ENCODE peak calls at places on chromosomes 7 and 10, in six cellular contexts. One of them, this sample, is unnamed.

GRCh38 chr7:158695726-158696452 is 8.7 kb downstream of the NCAPG2 start:
- DNase-seq in fibroblast of mammary gland: peak
- DNase-seq in OCI-LY7: no peak
- DNase-seq in CD8-positive, alpha-beta T cell: peak
- DNase-seq in GM23338: peak
- DNase-seq in testis: peak
- DNase-seq in this sample: peak

GRCh38 chr10:72831696-72832355 is 61.7 kb upstream of the OIT3 start:
- DNase-seq in CD8-positive, alpha-beta T cell: no peak
- DNase-seq in OCI-LY7: no peak
- DNase-seq in GM23338: no peak
- DNase-seq in testis: no peak
- DNase-seq in fibroblast of mammary gland: no peak
- DNase-seq in this sample: no peak

GRCh38 chr10:119190954-119191619 is 12.5 kb upstream of the PRDX3 start:
- DNase-seq in CD8-positive, alpha-beta T cell: no peak
- DNase-seq in testis: no peak
- DNase-seq in fibroblast of mammary gland: no peak
- DNase-seq in OCI-LY7: no peak
- DNase-seq in GM23338: no peak
- DNase-seq in this sample: no peak

GRCh38 chr10:343231-344215 is 208.3 kb downstream of the ZMYND11 start:
- DNase-seq in GM23338: no peak
- DNase-seq in CD8-positive, alpha-beta T cell: no peak
- DNase-seq in testis: no peak
- DNase-seq in fibroblast of mammary gland: no peak
- DNase-seq in OCI-LY7: no peak
- DNase-seq in this sample: no peak

GRCh38 chr7:32071466-32072091 is 1.4 kb upstream of the PDE1C start:
- DNase-seq in OCI-LY7: no peak
- DNase-seq in GM23338: peak
- DNase-seq in testis: no peak
- DNase-seq in fibroblast of mammary gland: no peak
- DNase-seq in CD8-positive, alpha-beta T cell: no peak
- DNase-seq in this sample: no peak

GRCh38 chr10:125102821-125103220 is 57.5 kb downstream of the CTBP2 start:
- DNase-seq in GM23338: no peak
- DNase-seq in fibroblast of mammary gland: no peak
- DNase-seq in testis: no peak
- DNase-seq in CD8-positive, alpha-beta T cell: no peak
- DNase-seq in OCI-LY7: peak
- DNase-seq in this sample: peak

GRCh38 chr10:59283456-59284082 is 78.8 kb downstream of the FAM13C start:
- DNase-seq in CD8-positive, alpha-beta T cell: no peak
- DNase-seq in GM23338: peak
- DNase-seq in OCI-LY7: no peak
- DNase-seq in fibroblast of mammary gland: no peak
- DNase-seq in testis: no peak
- DNase-seq in this sample: peak

GRCh38 chr10:124220547-124220946 is 127.1 kb upstream of the CHST15 start:
- DNase-seq in testis: no peak
- DNase-seq in OCI-LY7: no peak
- DNase-seq in GM23338: no peak
- DNase-seq in CD8-positive, alpha-beta T cell: no peak
- DNase-seq in fibroblast of mammary gland: no peak
- DNase-seq in this sample: no peak

GRCh38 chr7:19508821-19509220 is 200.0 kb downstream of the POLR1F start:
- DNase-seq in CD8-positive, alpha-beta T cell: no peak
- DNase-seq in OCI-LY7: no peak
- DNase-seq in fibroblast of mammary gland: no peak
- DNase-seq in GM23338: no peak
- DNase-seq in testis: no peak
- DNase-seq in this sample: no peak

GRCh38 chr10:101611506-101611905 is 23.4 kb downstream of the DPCD start:
- DNase-seq in CD8-positive, alpha-beta T cell: no peak
- DNase-seq in fibroblast of mammary gland: peak
- DNase-seq in testis: no peak
- DNase-seq in OCI-LY7: peak
- DNase-seq in GM23338: no peak
- DNase-seq in this sample: no peak

GRCh38 chr7:157073335-157073734 is 62.9 kb upstream of the MNX1 start:
- DNase-seq in fibroblast of mammary gland: peak
- DNase-seq in GM23338: no peak
- DNase-seq in testis: no peak
- DNase-seq in OCI-LY7: no peak
- DNase-seq in CD8-positive, alpha-beta T cell: no peak
- DNase-seq in this sample: no peak

GRCh38 chr7:121081327-121081936 is 92.9 kb downstream of the CPED1 start:
- DNase-seq in CD8-positive, alpha-beta T cell: no peak
- DNase-seq in OCI-LY7: peak
- DNase-seq in GM23338: peak
- DNase-seq in fibroblast of mammary gland: peak
- DNase-seq in testis: no peak
- DNase-seq in this sample: peak

GRCh38 chr7:36393826-36394225 is 4.2 kb downstream of the ANLN start:
- DNase-seq in CD8-positive, alpha-beta T cell: no peak
- DNase-seq in GM23338: peak
- DNase-seq in OCI-LY7: peak
- DNase-seq in testis: no peak
- DNase-seq in fibroblast of mammary gland: no peak
- DNase-seq in this sample: no peak

GRCh38 chr7:26865094-26865388 is 651 bp upstream of the SKAP2 start:
- DNase-seq in testis: no peak
- DNase-seq in fibroblast of mammary gland: no peak
- DNase-seq in GM23338: peak
- DNase-seq in CD8-positive, alpha-beta T cell: no peak
- DNase-seq in OCI-LY7: no peak
- DNase-seq in this sample: no peak

GRCh38 chr7:41189866-41190265 is 513.0 kb downstream of the INHBA start:
- DNase-seq in testis: no peak
- DNase-seq in CD8-positive, alpha-beta T cell: no peak
- DNase-seq in OCI-LY7: no peak
- DNase-seq in GM23338: no peak
- DNase-seq in fibroblast of mammary gland: peak
- DNase-seq in this sample: peak

GRCh38 chr10:113052076-113052830 is 102.2 kb downstream of the TCF7L2 start:
- DNase-seq in OCI-LY7: no peak
- DNase-seq in testis: no peak
- DNase-seq in fibroblast of mammary gland: peak
- DNase-seq in CD8-positive, alpha-beta T cell: no peak
- DNase-seq in GM23338: no peak
- DNase-seq in this sample: no peak

GRCh38 chr10:102603946-102604345 is 40.3 kb upstream of the TRIM8 start:
- DNase-seq in CD8-positive, alpha-beta T cell: no peak
- DNase-seq in OCI-LY7: no peak
- DNase-seq in fibroblast of mammary gland: no peak
- DNase-seq in GM23338: no peak
- DNase-seq in testis: no peak
- DNase-seq in this sample: no peak

GRCh38 chr7:35255909-35256876 is 2.3 kb upstream of the TBX20 start:
- DNase-seq in OCI-LY7: peak
- DNase-seq in CD8-positive, alpha-beta T cell: no peak
- DNase-seq in GM23338: peak
- DNase-seq in fibroblast of mammary gland: no peak
- DNase-seq in testis: no peak
- DNase-seq in this sample: no peak

GRCh38 chr7:114663502-114663901 is 248.9 kb downstream of the FOXP2 start:
- DNase-seq in OCI-LY7: peak
- DNase-seq in testis: peak
- DNase-seq in GM23338: peak
- DNase-seq in fibroblast of mammary gland: peak
- DNase-seq in CD8-positive, alpha-beta T cell: no peak
- DNase-seq in this sample: peak

GRCh38 chr7:106772655-106773108 is 92.4 kb upstream of the PIK3CG start:
- DNase-seq in OCI-LY7: no peak
- DNase-seq in GM23338: no peak
- DNase-seq in testis: no peak
- DNase-seq in CD8-positive, alpha-beta T cell: no peak
- DNase-seq in fibroblast of mammary gland: peak
- DNase-seq in this sample: peak

GRCh38 chr10:60203993-60204618 is 185.6 kb downstream of the ANK3 start:
- DNase-seq in OCI-LY7: peak
- DNase-seq in testis: no peak
- DNase-seq in GM23338: peak
- DNase-seq in fibroblast of mammary gland: peak
- DNase-seq in CD8-positive, alpha-beta T cell: no peak
- DNase-seq in this sample: peak

GRCh38 chr7:138527746-138528223 is 67.7 kb downstream of the TRIM24 start:
- DNase-seq in CD8-positive, alpha-beta T cell: no peak
- DNase-seq in GM23338: no peak
- DNase-seq in fibroblast of mammary gland: peak
- DNase-seq in OCI-LY7: peak
- DNase-seq in testis: peak
- DNase-seq in this sample: peak

DNA sequence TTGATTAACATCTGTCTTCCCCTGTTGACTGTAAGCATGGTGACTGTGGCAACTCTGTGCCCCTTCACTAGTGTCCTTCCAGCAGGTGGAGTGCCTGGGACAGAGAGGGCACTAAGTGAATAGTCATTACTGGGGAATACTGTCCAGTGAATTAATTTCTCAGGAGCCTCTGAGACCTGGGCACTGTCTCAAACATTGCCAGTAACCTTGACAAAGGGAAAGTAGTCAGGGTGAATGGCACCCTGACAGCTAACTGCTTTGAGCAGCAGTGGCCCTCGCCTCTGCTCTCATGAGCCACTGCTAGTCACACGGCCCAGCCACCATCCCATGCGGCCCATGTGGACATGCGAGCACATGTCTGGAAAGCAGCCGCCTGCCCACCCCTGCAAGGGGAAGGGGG is 13.1 kb upstream of the GRB10 start:
- DNase-seq in fibroblast of mammary gland: no peak
- DNase-seq in testis: no peak
- DNase-seq in CD8-positive, alpha-beta T cell: no peak
- DNase-seq in GM23338: no peak
- DNase-seq in OCI-LY7: no peak
- DNase-seq in this sample: peak
- TF ChIP-seq CTCF in fibroblast of mammary gland: no peak
- TF ChIP-seq CTCF in testis: no peak
- TF ChIP-seq CTCF in CD8-positive, alpha-beta T cell: no peak
- TF ChIP-seq CTCF in GM23338: peak
- TF ChIP-seq CTCF in OCI-LY7: no peak
- TF ChIP-seq CTCF in this sample: peak

GRCh38 chr7:50226669-50227068 is 77.8 kb upstream of the IKZF1 start:
- DNase-seq in fibroblast of mammary gland: no peak
- DNase-seq in CD8-positive, alpha-beta T cell: no peak
- DNase-seq in GM23338: no peak
- DNase-seq in OCI-LY7: no peak
- DNase-seq in testis: no peak
- DNase-seq in this sample: no peak
- H3K4me3 ChIP-seq in fibroblast of mammary gland: no peak
- H3K4me3 ChIP-seq in CD8-positive, alpha-beta T cell: peak
- H3K4me3 ChIP-seq in GM23338: no peak
- H3K4me3 ChIP-seq in OCI-LY7: no peak
- H3K4me3 ChIP-seq in testis: no peak
- H3K4me3 ChIP-seq in this sample: no peak

DNA sequence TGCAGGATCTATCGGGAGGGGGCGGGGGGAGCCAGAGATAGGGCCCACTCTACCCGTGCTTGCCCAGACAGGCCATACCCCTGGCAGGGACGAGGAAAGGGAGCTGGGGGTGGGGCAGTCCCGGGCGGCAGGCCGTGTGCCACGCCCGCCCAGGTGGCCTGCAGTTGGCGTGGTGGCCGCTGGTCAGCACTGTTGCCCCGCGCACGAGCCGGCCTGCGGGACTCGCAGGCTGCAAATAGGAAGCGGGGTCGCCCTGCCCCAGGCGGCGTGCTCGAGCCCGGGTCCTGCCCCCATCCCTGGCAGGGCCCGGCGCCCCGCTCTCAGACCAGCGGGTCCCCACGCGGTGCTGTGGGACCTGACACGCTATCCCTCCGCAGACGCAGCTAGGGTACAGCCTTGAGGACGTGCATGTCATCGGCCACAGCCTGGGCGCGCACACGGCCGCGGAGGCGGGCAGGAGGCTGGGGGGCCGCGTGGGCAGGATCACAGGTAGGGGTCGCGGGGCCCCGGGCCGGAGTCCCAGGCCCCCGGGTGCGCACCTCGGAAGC is 6.7 kb downstream of the PNLIPRP2 start:
- DNase-seq in GM23338: peak
- DNase-seq in fibroblast of mammary gland: no peak
- DNase-seq in testis: peak
- DNase-seq in OCI-LY7: no peak
- DNase-seq in CD8-positive, alpha-beta T cell: no peak
- DNase-seq in this sample: peak
- TF ChIP-seq CTCF in GM23338: peak
- TF ChIP-seq CTCF in fibroblast of mammary gland: no peak
- TF ChIP-seq CTCF in testis: no peak
- TF ChIP-seq CTCF in OCI-LY7: no peak
- TF ChIP-seq CTCF in CD8-positive, alpha-beta T cell: no peak
- TF ChIP-seq CTCF in this sample: peak

GRCh38 chr10:25393621-25394020 is 218.8 kb downstream of the GPR158 start:
- DNase-seq in GM23338: no peak
- DNase-seq in testis: no peak
- DNase-seq in fibroblast of mammary gland: no peak
- DNase-seq in CD8-positive, alpha-beta T cell: no peak
- DNase-seq in OCI-LY7: no peak
- DNase-seq in this sample: no peak
- H3K4me3 ChIP-seq in GM23338: no peak
- H3K4me3 ChIP-seq in testis: no peak
- H3K4me3 ChIP-seq in fibroblast of mammary gland: no peak
- H3K4me3 ChIP-seq in CD8-positive, alpha-beta T cell: no peak
- H3K4me3 ChIP-seq in OCI-LY7: no peak
- H3K4me3 ChIP-seq in this sample: no peak

DNA sequence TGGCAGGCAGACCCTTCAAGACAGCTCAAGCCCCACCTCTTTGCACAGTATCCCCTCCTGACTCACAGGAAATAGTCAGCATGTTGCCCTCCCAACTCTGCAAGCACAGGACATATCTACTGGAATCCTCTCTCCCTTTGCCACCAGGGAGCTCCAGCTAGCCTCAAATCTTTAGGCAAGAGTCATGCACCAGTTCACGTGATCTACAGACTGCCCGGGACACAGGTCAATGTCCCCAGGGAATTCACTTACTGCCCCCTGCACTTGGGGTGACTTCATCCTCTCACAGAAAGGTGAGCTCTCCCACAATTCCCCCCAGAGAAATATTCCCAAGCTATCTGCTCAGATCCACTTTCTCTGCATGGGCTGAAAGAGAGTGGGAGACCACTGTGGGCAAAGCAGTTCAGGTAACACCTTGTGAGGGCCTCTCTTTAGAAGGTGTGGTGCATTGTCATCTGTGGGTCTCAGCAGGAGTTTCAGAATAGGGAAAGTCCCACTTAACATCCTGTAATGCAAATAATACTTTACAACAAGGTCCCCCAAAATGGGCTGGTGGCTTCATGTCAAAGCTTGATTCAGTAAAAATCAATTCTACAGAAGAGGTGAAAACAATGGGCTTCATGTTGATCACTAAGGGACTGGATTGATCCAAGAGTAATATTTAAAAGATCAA is 129.9 kb downstream of the NOC3L start:
- DNase-seq in OCI-LY7: no peak
- DNase-seq in GM23338: no peak
- DNase-seq in fibroblast of mammary gland: no peak
- DNase-seq in testis: no peak
- DNase-seq in CD8-positive, alpha-beta T cell: no peak
- DNase-seq in this sample: no peak
- TF ChIP-seq CTCF in OCI-LY7: no peak
- TF ChIP-seq CTCF in GM23338: peak
- TF ChIP-seq CTCF in fibroblast of mammary gland: no peak
- TF ChIP-seq CTCF in testis: no peak
- TF ChIP-seq CTCF in CD8-positive, alpha-beta T cell: no peak
- TF ChIP-seq CTCF in this sample: no peak